ENCODE peak calls at places on chromosomes 7 and 10, in four cellular contexts. N is GM20000; C is stimulated activated CD4-positive, alpha-beta T cell treated with anti-CD3 and anti-CD28 coated beads, Interleukin-4, amount 100 ng/mL, for 1 hour; G is Caki2. R is an unnamed sample.

GRCh38 chr10:90641731-90642130 is 216.1 kb downstream of the HTR7 start:
- DNase-seq in N (no peak), G (no peak), C (no peak), R (no peak)

GRCh38 chr7:139777948-139778841 is at the start of gene HIPK2:
- DNase-seq in N (peak), G (peak), C (peak), R (peak)

GRCh38 chr7:26334171-26334570 is 42.5 kb downstream of the SNX10 start:
- DNase-seq in G (no peak), C (no peak), N (no peak), R (no peak)

GRCh38 chr7:82319674-82320118 is 123.9 kb downstream of the CACNA2D1 start:
- DNase-seq in N (no peak), C (no peak), G (no peak), R (peak)

GRCh38 chr10:51031995-51032394 is 42.3 kb upstream of the PRKG1 start:
- DNase-seq in C (no peak), N (no peak), G (no peak), R (no peak)

GRCh38 chr7:81470084-81470723 is 299.6 kb downstream of the HGF start:
- DNase-seq in G (peak), C (no peak), N (peak), R (peak)

GRCh38 chr10:124229516-124230051 is 136.2 kb upstream of the CHST15 start:
- DNase-seq in G (no peak), C (no peak), N (no peak), R (no peak)

GRCh38 chr10:34491666-34492065 is 323.4 kb downstream of the PARD3 start:
- DNase-seq in C (no peak), N (no peak), G (no peak), R (no peak)

GRCh38 chr10:624605-625334 is 64.7 kb downstream of the DIP2C start:
- DNase-seq in N (no peak), C (no peak), G (peak), R (peak)

GRCh38 chr10:1323951-1324350 is 267.8 kb downstream of the WDR37 start:
- DNase-seq in C (no peak), G (no peak), N (no peak), R (no peak)

GRCh38 chr7:28517606-28518005 is 105.3 kb downstream of the CREB5 start:
- DNase-seq in G (no peak), N (no peak), C (no peak), R (no peak)

GRCh38 chr7:107622429-107622828 is 38.2 kb upstream of the SLC26A4 start:
- DNase-seq in G (peak), N (peak), C (no peak), R (no peak)

GRCh38 chr10:6224781-6225180 is 22.0 kb downstream of the PFKFB3 start:
- DNase-seq in N (no peak), G (no peak), C (no peak), R (no peak)

GRCh38 chr7:40298421-40298820 is 163.6 kb downstream of the SUGCT start:
- DNase-seq in G (no peak), C (no peak), N (no peak), R (no peak)

GRCh38 chr7:4028221-4028620 is 653.9 kb upstream of the FOXK1 start:
- DNase-seq in G (no peak), C (no peak), N (no peak), R (no peak)

GRCh38 chr7:80770675-80771081 is 132.2 kb downstream of the CD36 start:
- DNase-seq in N (peak), G (no peak), C (no peak), R (no peak)

GRCh38 chr10:127398140-127398966 is 150.8 kb upstream of the NPS start:
- DNase-seq in G (peak), N (no peak), C (no peak), R (peak)

GRCh38 chr10:49512121-49512809 is 26.7 kb downstream of the ERCC6 start:
- DNase-seq in C (no peak), G (peak), N (peak), R (no peak)

GRCh38 chr10:16562891-16563290 is 41.2 kb upstream of the C1QL3 start:
- DNase-seq in G (no peak), N (no peak), C (no peak), R (no peak)